ENCODE peak calls at places on chromosomes 16 and 17, in nine cellular contexts. W, E, G, H, Q, X, D, J and A are unnamed samples.

GRCh38 chr17:20116683-20117309 is 107.6 kb downstream of the SPECC1 start:
- DNase-seq in W (peak), E (no peak), G (peak), H (no peak), Q (no peak), X (peak), D (no peak), J (peak), A (no peak)

GRCh38 chr17:80317706-80317980 is 57.0 kb downstream of the RNF213 start:
- DNase-seq in W (no peak), E (no peak), G (no peak), H (no peak), Q (no peak), X (no peak), D (no peak), J (no peak), A (no peak)

GRCh38 chr17:48729335-48730239 is 1.0 kb upstream of the HOXB13 start:
- DNase-seq in W (no peak), E (no peak), G (no peak), H (no peak), Q (no peak), X (no peak), D (no peak), J (no peak), A (no peak)

GRCh38 chr17:2841606-2842005 is 45.4 kb downstream of the RAP1GAP2 start:
- DNase-seq in W (peak), E (no peak), G (no peak), H (no peak), Q (no peak), X (peak), D (no peak), J (no peak), A (no peak)

GRCh38 chr16:85639529-85640253 is 26.6 kb downstream of the GSE1 start:
- DNase-seq in W (no peak), E (no peak), G (no peak), H (no peak), Q (peak), X (no peak), D (peak), J (peak), A (no peak)

GRCh38 chr16:35398208-35398607 is 1938.8 kb downstream of the TP53TG3F start:
- DNase-seq in W (no peak), E (no peak), G (no peak), H (no peak), Q (no peak), X (no peak), D (no peak), J (no peak), A (no peak)

GRCh38 chr17:82449136-82449882 is 1.2 kb downstream of the CYBC1 start:
- DNase-seq in W (no peak), E (no peak), G (no peak), H (no peak), Q (no peak), X (no peak), D (peak), J (peak), A (no peak)

GRCh38 chr16:48592839-48593429 is 17.0 kb downstream of the N4BP1 start:
- DNase-seq in W (no peak), E (no peak), G (peak), H (no peak), Q (no peak), X (no peak), D (no peak), J (no peak), A (no peak)

GRCh38 chr17:70313450-70313849 is 144.1 kb downstream of the KCNJ2 start:
- DNase-seq in W (peak), E (peak), G (no peak), H (no peak), Q (no peak), X (no peak), D (no peak), J (no peak), A (no peak)

GRCh38 chr16:84131118-84131517 is 13.9 kb downstream of the HSDL1 start:
- DNase-seq in W (no peak), E (no peak), G (no peak), H (no peak), Q (no peak), X (no peak), D (no peak), J (no peak), A (no peak)

GRCh38 chr16:48500981-48501380 is 109.0 kb downstream of the N4BP1 start:
- DNase-seq in W (no peak), E (no peak), G (no peak), H (no peak), Q (no peak), X (no peak), D (no peak), J (no peak), A (no peak)

GRCh38 chr17:48505788-48506187 is 25.0 kb downstream of the HOXB1 start:
- DNase-seq in W (peak), E (peak), G (peak), H (no peak), Q (no peak), X (peak), D (no peak), J (no peak), A (peak)

GRCh38 chr17:51848451-51848850 is 310.1 kb downstream of the CA10 start:
- DNase-seq in W (no peak), E (no peak), G (peak), H (no peak), Q (no peak), X (no peak), D (no peak), J (no peak), A (no peak)

GRCh38 chr16:88447881-88448280 is 5.2 kb upstream of the ZFPM1 start:
- DNase-seq in W (no peak), E (no peak), G (no peak), H (no peak), Q (no peak), X (no peak), D (no peak), J (no peak), A (no peak)

GRCh38 chr17:80604007-80604728 is 59.5 kb downstream of the RPTOR start:
- DNase-seq in W (no peak), E (no peak), G (no peak), H (no peak), Q (no peak), X (no peak), D (no peak), J (no peak), A (no peak)

GRCh38 chr17:9968881-9969280 is 63.8 kb upstream of the RCVRN start:
- DNase-seq in W (peak), E (no peak), G (no peak), H (no peak), Q (no peak), X (no peak), D (no peak), J (no peak), A (no peak)

GRCh38 chr16:10749680-10750035 is 6.0 kb downstream of the NUBP1 start:
- DNase-seq in W (peak), E (no peak), G (peak), H (no peak), Q (no peak), X (no peak), D (no peak), J (no peak), A (no peak)

GRCh38 chr16:56311208-56312027 is 113.9 kb downstream of the AMFR start:
- DNase-seq in W (no peak), E (no peak), G (no peak), H (no peak), Q (no peak), X (no peak), D (no peak), J (no peak), A (no peak)
- TF ChIP-seq CTCF in W (no peak), E (no peak), G (no peak), H (no peak), Q (no peak), X (peak), D (peak), J (peak), A (no peak)

GRCh38 chr17:75361996-75362395 is 43.5 kb downstream of the GRB2 start:
- DNase-seq in W (no peak), E (no peak), G (no peak), H (no peak), Q (no peak), X (no peak), D (no peak), J (no peak), A (no peak)
- H3K4me3 ChIP-seq in W (no peak), E (no peak), G (no peak), H (no peak), Q (no peak), X (no peak), D (no peak), J (no peak), A (no peak)

DNA sequence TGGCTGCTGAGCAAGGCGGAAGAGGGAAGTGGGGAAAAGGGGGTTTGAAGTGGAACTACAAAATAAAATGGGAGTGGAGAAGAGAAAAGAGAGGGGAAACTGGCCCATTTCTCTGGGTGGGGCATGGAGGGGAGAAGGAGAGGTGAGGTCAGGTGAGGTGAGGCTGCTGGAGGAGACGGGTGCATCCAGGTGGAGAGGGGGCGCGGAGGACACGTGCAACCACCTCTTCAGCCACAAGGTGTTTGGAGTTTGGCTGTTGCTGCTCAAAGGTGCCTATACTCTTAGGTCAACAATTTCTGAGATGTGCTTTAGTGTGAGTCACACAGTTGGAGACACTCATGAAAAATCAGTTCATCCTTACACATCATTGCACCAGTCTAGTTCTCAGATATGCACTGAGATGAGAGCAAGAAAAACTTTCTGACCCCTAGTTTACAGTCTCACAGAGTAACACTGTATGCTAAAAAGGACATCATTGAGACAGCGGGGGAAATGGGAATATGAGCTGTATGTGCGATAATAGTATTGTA is 4.8 kb downstream of the SLC6A4 start:
- DNase-seq in W (no peak), E (no peak), G (peak), H (no peak), Q (no peak), X (no peak), D (no peak), J (no peak), A (no peak)
- TF ChIP-seq CTCF in W (no peak), E (no peak), G (no peak), H (no peak), Q (no peak), X (no peak), D (no peak), J (no peak), A (no peak)

GRCh38 chr16:86733526-86734254 is 155.3 kb downstream of the FOXL1 start:
- DNase-seq in W (no peak), E (no peak), G (no peak), H (no peak), Q (peak), X (no peak), D (no peak), J (no peak), A (no peak)
- H3K4me3 ChIP-seq in W (no peak), E (no peak), G (no peak), H (no peak), Q (no peak), X (no peak), D (no peak), J (no peak), A (no peak)

GRCh38 chr17:77596491-77597420 is 361.7 kb upstream of the TNRC6C start:
- DNase-seq in W (no peak), E (no peak), G (no peak), H (no peak), Q (no peak), X (no peak), D (no peak), J (no peak), A (no peak)

GRCh38 chr17:77599699-77600098 is 358.8 kb upstream of the TNRC6C start:
- DNase-seq in W (no peak), E (no peak), G (no peak), H (no peak), Q (no peak), X (no peak), D (no peak), J (no peak), A (no peak)

GRCh38 chr17:77598241-77598620 is 360.3 kb upstream of the TNRC6C start:
- DNase-seq in W (no peak), E (no peak), G (no peak), H (no peak), Q (no peak), X (no peak), D (no peak), J (no peak), A (no peak)

GRCh38 chr17:77600346-77600745 is 358.2 kb upstream of the TNRC6C start:
- DNase-seq in W (no peak), E (no peak), G (no peak), H (no peak), Q (no peak), X (no peak), D (no peak), J (no peak), A (no peak)

GRCh38 chr17:77597421-77598240 is 360.9 kb upstream of the TNRC6C start:
- DNase-seq in W (no peak), E (no peak), G (no peak), H (no peak), Q (no peak), X (no peak), D (no peak), J (no peak), A (no peak)
- TF ChIP-seq CTCF in W (no peak), E (no peak), G (no peak), H (no peak), Q (no peak), X (no peak), D (no peak), J (no peak), A (no peak)

DNA sequence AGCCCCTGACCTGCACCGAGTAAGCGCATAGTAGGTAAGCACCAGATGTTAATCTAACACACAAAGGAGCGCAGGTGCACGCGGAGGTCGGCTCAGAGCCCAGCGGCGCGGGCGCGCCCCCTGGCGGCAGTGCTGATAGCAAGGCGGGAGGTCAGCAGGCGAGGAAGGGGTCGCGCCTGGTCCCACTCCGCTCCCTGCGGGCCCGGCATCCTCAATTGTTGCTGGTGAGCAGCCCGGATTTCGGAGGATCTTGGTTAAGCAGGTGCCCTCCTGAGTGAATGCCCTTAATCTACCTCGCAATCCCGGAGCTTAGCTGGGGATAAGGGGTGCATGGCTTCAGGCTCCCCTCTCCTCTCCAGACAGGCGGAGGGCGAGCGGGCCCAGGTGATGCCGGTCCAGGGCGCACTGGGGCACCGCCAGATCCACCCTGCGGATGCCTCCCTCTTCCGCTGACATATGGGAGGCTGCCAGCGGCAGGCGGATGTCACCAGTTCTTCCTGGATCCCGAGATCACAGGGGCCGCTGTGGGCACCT is 4.0 kb upstream of the WNT3 start:
- DNase-seq in W (no peak), E (no peak), G (no peak), H (no peak), Q (peak), X (no peak), D (no peak), J (no peak), A (no peak)
- H3K4me3 ChIP-seq in W (no peak), E (no peak), G (no peak), H (no peak), Q (no peak), X (no peak), D (no peak), J (no peak), A (no peak)

GRCh38 chr17:78878261-78878660 is 24.7 kb downstream of the CEP295NL start:
- DNase-seq in W (no peak), E (no peak), G (no peak), H (no peak), Q (no peak), X (no peak), D (no peak), J (no peak), A (no peak)

GRCh38 chr17:78878871-78879270 is 24.1 kb downstream of the CEP295NL start:
- DNase-seq in W (no peak), E (no peak), G (no peak), H (no peak), Q (no peak), X (no peak), D (no peak), J (no peak), A (no peak)

GRCh38 chr17:78875331-78875730 is 27.7 kb downstream of the CEP295NL start:
- DNase-seq in W (no peak), E (no peak), G (no peak), H (no peak), Q (no peak), X (no peak), D (no peak), J (no peak), A (no peak)

GRCh38 chr17:78873519-78874340 is 29.3 kb downstream of the CEP295NL start:
- DNase-seq in W (peak), E (peak), G (peak), H (no peak), Q (peak), X (peak), D (no peak), J (peak), A (no peak)

GRCh38 chr17:78875738-78876597 is 27.0 kb downstream of the CEP295NL start:
- DNase-seq in W (peak), E (no peak), G (no peak), H (no peak), Q (no peak), X (no peak), D (no peak), J (peak), A (no peak)
- TF ChIP-seq CTCF in W (no peak), E (no peak), G (no peak), H (no peak), Q (no peak), X (no peak), D (no peak), J (no peak), A (no peak)

GRCh38 chr16:66968847-66969246 is 7.8 kb downstream of the CES3 start:
- DNase-seq in W (no peak), E (no peak), G (no peak), H (no peak), Q (peak), X (no peak), D (no peak), J (no peak), A (no peak)

GRCh38 chr16:66972983-66973382 is 11.9 kb downstream of the CES3 start:
- DNase-seq in W (no peak), E (no peak), G (no peak), H (no peak), Q (no peak), X (no peak), D (no peak), J (no peak), A (no peak)

GRCh38 chr16:66973716-66974115 is 12.7 kb downstream of the CES3 start:
- DNase-seq in W (no peak), E (no peak), G (no peak), H (no peak), Q (no peak), X (no peak), D (no peak), J (no peak), A (no peak)

GRCh38 chr16:66975302-66975893 is 13.0 kb upstream of the CES4A start:
- DNase-seq in W (no peak), E (no peak), G (no peak), H (no peak), Q (peak), X (no peak), D (no peak), J (no peak), A (no peak)

DNA sequence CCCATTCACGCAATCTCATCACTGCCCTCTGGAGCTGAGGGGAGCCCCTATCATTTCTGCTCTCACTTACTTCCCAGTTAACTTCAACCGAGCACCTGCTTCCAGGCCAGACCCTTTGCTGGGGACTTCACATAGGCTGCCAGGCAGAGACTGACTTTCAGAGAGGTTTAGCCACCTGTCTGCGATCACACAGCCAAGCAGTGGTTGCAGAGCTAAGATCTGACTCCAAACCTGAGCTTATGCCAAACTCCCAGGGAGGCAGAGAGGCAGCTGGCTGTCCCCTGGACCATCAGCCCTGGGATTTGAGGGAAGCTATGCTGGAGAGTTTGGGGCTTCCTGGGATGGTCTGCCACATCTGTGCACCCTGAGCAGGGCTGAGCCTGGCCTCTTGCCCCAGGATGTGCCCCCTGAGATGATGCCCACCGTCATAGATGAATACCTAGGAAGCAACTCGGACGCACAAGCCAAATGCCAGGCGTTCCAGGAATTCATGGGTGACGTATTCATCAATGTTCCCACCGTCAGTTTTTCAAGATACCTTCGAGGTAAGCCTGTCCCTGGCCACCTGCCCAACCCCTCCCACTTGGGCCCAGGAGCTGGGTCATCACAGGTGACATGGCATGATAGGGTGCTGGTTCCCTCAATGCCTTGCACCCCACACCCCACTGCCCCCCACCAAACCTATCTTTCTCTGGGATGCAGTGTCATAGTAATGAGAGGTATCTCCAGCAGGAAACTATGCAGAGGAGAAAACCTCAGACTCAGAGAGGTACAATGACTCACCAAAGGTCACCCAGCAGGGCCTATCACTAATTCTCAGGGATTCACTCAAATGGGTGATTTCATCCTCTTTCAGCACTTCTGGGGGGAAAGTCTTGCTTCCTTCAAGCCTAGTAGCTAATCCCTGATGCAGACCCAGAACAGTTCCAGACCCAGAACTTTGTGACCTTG is 10.0 kb downstream of the CES3 start:
- DNase-seq in W (peak), E (no peak), G (peak), H (no peak), Q (peak), X (peak), D (no peak), J (no peak), A (no peak)
- H3K4me3 ChIP-seq in W (no peak), E (no peak), G (no peak), H (no peak), Q (no peak), X (no peak), D (no peak), J (no peak), A (no peak)

GRCh38 chr17:50501054-50501453 is 7.2 kb upstream of the MYCBPAP start:
- DNase-seq in W (no peak), E (no peak), G (no peak), H (no peak), Q (no peak), X (peak), D (no peak), J (peak), A (no peak)
- TF ChIP-seq CTCF in W (peak), E (peak), G (peak), H (no peak), Q (peak), X (peak), D (peak), J (peak), A (peak)